ENCODE peak calls at places on chromosomes 12 and 14, in eight cellular contexts. H, E, R, I, U, T, V and A are unnamed samples.

GRCh38 chr14:75614179-75614578 is 35.8 kb downstream of the FLVCR2 start:
- DNase-seq in T (no peak), U (no peak), H (no peak), V (no peak), I (no peak), R (no peak), E (no peak), A (no peak)

GRCh38 chr12:47980172-47980571 is 16.8 kb downstream of the TMEM106C start:
- DNase-seq in T (no peak), U (no peak), H (no peak), E (no peak), R (no peak), V (no peak), I (no peak), A (peak; percentile 58)

GRCh38 chr12:128613821-128614220 is 209.9 kb downstream of the SLC15A4 start:
- DNase-seq in H (no peak), V (no peak), I (no peak), U (no peak), R (no peak), E (no peak), T (no peak), A (peak; percentile 43)

GRCh38 chr14:82667501-82667900 is 1133.8 kb upstream of the SEL1L start:
- DNase-seq in R (no peak), U (peak; percentile 17), V (no peak), E (no peak), H (no peak), T (no peak), I (no peak), A (no peak)

GRCh38 chr12:1839956-1840550 is 19.7 kb downstream of the LRTM2 start:
- DNase-seq in V (no peak), R (no peak), I (no peak), H (no peak), U (no peak), E (no peak), T (no peak), A (no peak)

GRCh38 chr12:64452559-64453329 is 824 bp downstream of the TBK1 start:
- DNase-seq in V (peak; percentile 62), H (peak; percentile 77), U (peak; percentile 97), E (peak; percentile 97), R (no peak), I (no peak), T (no peak), A (no peak)

GRCh38 chr12:96514328-96514727 is 25.0 kb downstream of the CFAP54 start:
- DNase-seq in U (no peak), V (no peak), I (no peak), T (no peak), H (peak; percentile 64), R (no peak), E (no peak), A (no peak)

GRCh38 chr12:132546647-132547046 is 56.7 kb downstream of the FBRSL1 start:
- DNase-seq in I (no peak), R (no peak), T (no peak), H (no peak), V (no peak), E (no peak), U (no peak), A (no peak)

GRCh38 chr14:68633131-68633991 is 159.5 kb downstream of the ZFP36L1 start:
- DNase-seq in T (no peak), I (peak; percentile 59), H (peak; percentile 36), V (no peak), E (no peak), U (peak; percentile 57), R (no peak), A (peak; percentile 77)

GRCh38 chr12:116659771-116660481 is 77.9 kb downstream of the SPRING1 start:
- DNase-seq in T (no peak), R (no peak), V (no peak), E (no peak), H (peak; percentile 53), U (peak; percentile 35), I (no peak), A (no peak)

GRCh38 chr12:39935275-39935674 is 170.6 kb downstream of the SLC2A13 start:
- DNase-seq in H (no peak), R (no peak), V (no peak), U (peak; percentile 80), I (no peak), T (no peak), E (peak; percentile 46), A (no peak)

GRCh38 chr12:120856980-120857379 is 47.2 kb downstream of the SPPL3 start:
- DNase-seq in R (no peak), E (no peak), U (no peak), V (no peak), T (no peak), H (peak; percentile 31), I (no peak), A (no peak)

GRCh38 chr12:113818278-113818677 is 147.8 kb downstream of the RBM19 start:
- DNase-seq in R (no peak), H (no peak), V (no peak), U (no peak), E (no peak), T (no peak), I (no peak), A (no peak)

GRCh38 chr12:49540229-49541139 is 1.7 kb downstream of the KCNH3 start:
- DNase-seq in U (no peak), E (no peak), I (no peak), T (no peak), R (no peak), H (no peak), V (no peak), A (no peak)

GRCh38 chr14:73365727-73366126 is 92.6 kb downstream of the NUMB start:
- DNase-seq in T (peak; percentile 36), H (no peak), I (no peak), R (no peak), V (no peak), U (peak; percentile 24), E (peak; percentile 7), A (no peak)

GRCh38 chr14:65658202-65658601 is 245.7 kb downstream of the FUT8 start:
- DNase-seq in I (no peak), E (no peak), V (no peak), R (no peak), H (peak; percentile 42), T (no peak), U (peak; percentile 74), A (no peak)

GRCh38 chr12:46788247-46788887 is 37.4 kb downstream of the SLC38A4 start:
- DNase-seq in I (no peak), V (no peak), T (no peak), U (peak; percentile 39), H (no peak), E (peak; percentile 31), R (no peak), A (no peak)

GRCh38 chr12:62933871-62934798 is 815 bp downstream of the PPM1H start:
- DNase-seq in U (peak; percentile 7), I (peak; percentile 46), V (peak; percentile 51), H (peak; percentile 70), E (peak; percentile 41), R (peak; percentile 67), T (peak; percentile 17), A (peak; percentile 59)

GRCh38 chr12:116466536-116466935 is 92.6 kb upstream of the MAP1LC3B2 start:
- DNase-seq in V (peak; percentile 50), U (no peak), H (peak; percentile 24), E (peak; percentile 86), I (no peak), T (no peak), R (no peak), A (no peak)

GRCh38 chr12:105167346-105167745 is 59.8 kb downstream of the WASHC4 start:
- DNase-seq in V (no peak), U (peak; percentile 71), E (no peak), R (no peak), H (no peak), T (no peak), I (no peak), A (no peak)

GRCh38 chr14:64682173-64682710 is 22.0 kb upstream of the PLEKHG3 start:
- DNase-seq in E (peak; percentile 39), I (peak; percentile 82), U (peak; percentile 36), T (peak; percentile 70), H (peak; percentile 92), V (no peak), R (no peak), A (peak; percentile 69)

GRCh38 chr14:58061581-58061980 is 90.4 kb downstream of the ARMH4 start:
- DNase-seq in T (no peak), R (no peak), H (no peak), U (no peak), V (no peak), E (no peak), I (no peak), A (no peak)

GRCh38 chr12:104377507-104377812 is 73.9 kb downstream of the EID3 start:
- DNase-seq in E (no peak), I (no peak), U (no peak), V (no peak), T (no peak), R (no peak), H (no peak), A (no peak)

GRCh38 chr12:21941522-21942376 is 523 bp upstream of the ABCC9 start:
- DNase-seq in R (no peak), H (peak; percentile 60), U (peak; percentile 69), T (peak; percentile 40), I (peak; percentile 86), E (peak; percentile 22), V (no peak), A (no peak)

GRCh38 chr12:8052679-8053078 is 13.5 kb downstream of the C3AR1 start:
- DNase-seq in U (no peak), T (no peak), E (no peak), I (peak; percentile 54), H (no peak), R (no peak), V (no peak), A (no peak)

GRCh38 chr14:48805315-48805714 is 780.9 kb downstream of the RPS29 start:
- DNase-seq in I (no peak), T (no peak), H (no peak), U (no peak), E (peak; percentile 3), R (peak; percentile 48), V (no peak), A (no peak)